ENCODE peak calls at places on chromosomes 2 and 18, in eight cellular contexts. O, M, Y, U, G, K, X and P are unnamed samples.

GRCh38 chr2:221731432-221731831 is 159.3 kb upstream of the EPHA4 start:
- DNase-seq in G (no peak), U (no peak), M (peak; percentile 2), K (no peak), X (no peak), Y (no peak), O (no peak), P (no peak)

GRCh38 chr18:9113468-9114149 is 11.1 kb downstream of the NDUFV2 start:
- DNase-seq in Y (no peak), X (no peak), G (no peak), U (no peak), M (no peak), K (no peak), O (no peak), P (no peak)

GRCh38 chr2:105385703-105386540 is 12.9 kb downstream of the FHL2 start:
- DNase-seq in M (no peak), Y (no peak), U (no peak), G (no peak), K (no peak), O (no peak), X (no peak), P (no peak)

GRCh38 chr2:19611491-19612332 is 253.3 kb upstream of the OSR1 start:
- DNase-seq in K (no peak), O (no peak), G (peak; percentile 91), M (no peak), X (no peak), Y (no peak), U (no peak), P (no peak)

GRCh38 chr2:182368996-182369395 is 57.8 kb downstream of the PDE1A start:
- DNase-seq in G (no peak), U (no peak), M (no peak), Y (no peak), K (peak; percentile 13), X (no peak), O (no peak), P (no peak)

GRCh38 chr2:127614246-127614645 is 31.7 kb upstream of the GPR17 start:
- DNase-seq in K (no peak), U (no peak), Y (no peak), X (no peak), M (no peak), O (no peak), G (no peak), P (no peak)

GRCh38 chr2:86239326-86239725 is 40.1 kb downstream of the MRPL35 start:
- DNase-seq in O (no peak), X (no peak), M (no peak), Y (no peak), G (no peak), K (no peak), U (no peak), P (no peak)

GRCh38 chr2:45117383-45117782 is 108.1 kb upstream of the SIX2 start:
- DNase-seq in M (no peak), U (no peak), X (no peak), G (no peak), O (no peak), K (no peak), Y (no peak), P (no peak)

GRCh38 chr2:3168230-3168891 is 209.3 kb downstream of the EIPR1 start:
- DNase-seq in U (no peak), Y (no peak), O (peak; percentile 74), G (peak; percentile 59), X (no peak), M (no peak), K (no peak), P (no peak)